ENCODE peak calls at places on chromosomes 12 and 14, in six cellular contexts. Q is fibroblast of lung, D is SK-N-SH, F is neural progenitor cell, J is IMR-90, H is MM.1S. Z is an unnamed sample.

GRCh38 chr12:80186727-80187217 is 87.4 kb downstream of the OTOGL start:
- DNase-seq in F (peak), J (peak), D (peak), H (peak), Q (peak), Z (peak)

GRCh38 chr14:92400579-92401444 is 77.8 kb downstream of the SLC24A4 start:
- DNase-seq in F (no peak), Q (peak), H (no peak), J (peak), D (no peak), Z (no peak)

GRCh38 chr12:123119808-123120207 is 31.1 kb downstream of the PITPNM2 start:
- DNase-seq in H (peak), J (no peak), F (no peak), Q (no peak), D (no peak), Z (no peak)

GRCh38 chr12:11763760-11764520 is 114.5 kb downstream of the ETV6 start:
- DNase-seq in J (peak), H (no peak), Q (peak), D (no peak), F (no peak), Z (no peak)

GRCh38 chr12:117674313-117674712 is 294.5 kb downstream of the KSR2 start:
- DNase-seq in H (no peak), J (no peak), Q (no peak), F (no peak), D (no peak), Z (no peak)

GRCh38 chr14:101731187-101732080 is 30.1 kb upstream of the PPP2R5C start:
- DNase-seq in J (peak), Q (peak), F (no peak), H (peak), D (no peak), Z (peak)

GRCh38 chr12:18250313-18250916 is 10.9 kb upstream of the PIK3C2G start:
- DNase-seq in F (peak), H (peak), J (peak), D (peak), Q (peak), Z (peak)

GRCh38 chr12:39300799-39301198 is 142.1 kb downstream of the KIF21A start:
- DNase-seq in D (no peak), F (no peak), J (no peak), Q (peak), H (no peak), Z (no peak)

GRCh38 chr12:123529636-123530035 is 3.9 kb downstream of the RILPL1 start:
- DNase-seq in F (no peak), D (no peak), H (no peak), J (no peak), Q (no peak), Z (no peak)

DNA sequence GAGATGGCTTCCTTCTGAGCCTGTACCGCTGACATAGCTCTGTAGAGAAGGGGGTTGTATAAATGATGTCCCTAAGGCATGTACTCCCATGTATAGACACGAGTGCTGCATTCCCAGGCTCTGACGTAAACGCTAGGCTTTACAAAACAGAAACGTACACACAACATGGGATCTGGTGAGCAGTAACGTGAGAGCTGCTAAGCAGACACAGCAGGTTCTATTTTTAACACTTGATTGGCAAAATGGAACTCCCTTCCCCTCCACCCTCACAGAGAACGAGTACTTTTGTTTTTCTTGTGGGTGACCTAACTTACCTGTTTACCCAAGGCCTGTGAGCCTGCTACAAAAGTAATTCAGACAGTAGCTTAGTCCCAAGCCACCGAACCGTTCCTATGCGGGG is 36.0 kb downstream of the ACADS start:
- DNase-seq in H (no peak), D (no peak), J (peak), F (no peak), Q (peak), Z (peak)
- H3K9ac ChIP-seq in H (no peak), D (no peak), J (no peak), F (peak), Q (no peak), Z (peak)

GRCh38 chr12:111340231-111340630 is 28.7 kb downstream of the PHETA1 start:
- DNase-seq in Q (no peak), H (no peak), F (no peak), D (no peak), J (no peak), Z (no peak)

GRCh38 chr12:111342376-111342775 is 26.5 kb downstream of the PHETA1 start:
- DNase-seq in Q (no peak), D (no peak), H (no peak), J (no peak), F (no peak), Z (no peak)

GRCh38 chr12:111343181-111343580 is 25.7 kb downstream of the PHETA1 start:
- DNase-seq in Q (no peak), D (no peak), J (no peak), H (no peak), F (no peak), Z (no peak)

GRCh38 chr12:111339306-111339938 is 29.5 kb downstream of the PHETA1 start:
- DNase-seq in D (no peak), H (no peak), J (no peak), Q (no peak), F (no peak), Z (no peak)

DNA sequence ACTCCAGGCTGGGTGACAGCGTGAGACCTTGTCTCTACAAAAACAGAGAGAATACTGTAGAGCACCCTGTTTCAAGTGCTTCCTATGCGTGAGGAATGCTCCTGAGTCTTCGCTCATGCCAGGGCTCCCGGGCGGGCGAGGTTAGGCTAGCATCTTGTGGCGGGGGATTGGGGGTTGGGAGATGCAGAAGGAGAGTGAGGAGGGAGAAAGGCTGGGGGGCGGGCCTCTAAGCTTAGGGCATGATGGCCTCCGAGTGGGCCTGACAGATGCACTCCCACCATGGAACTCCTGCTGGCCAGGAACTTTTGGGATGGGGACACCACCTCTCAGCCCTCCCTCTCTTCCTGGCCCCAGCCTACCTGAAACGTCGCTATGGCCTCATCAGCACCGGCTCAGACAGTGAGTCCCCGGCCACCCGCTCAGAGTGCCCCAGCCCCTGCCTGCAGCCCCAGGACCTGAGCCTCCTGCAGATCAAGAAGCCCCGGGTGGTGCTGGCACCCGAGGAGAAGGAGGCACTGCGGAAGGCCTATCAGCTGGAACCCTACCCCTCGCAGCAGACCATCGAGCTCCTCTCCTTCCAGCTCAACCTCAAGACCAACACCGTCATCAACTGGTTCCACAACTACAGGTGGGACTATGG is 27.3 kb downstream of the PHETA1 start:
- DNase-seq in J (no peak), Q (no peak), D (no peak), F (no peak), H (no peak), Z (no peak)
- H3K9ac ChIP-seq in J (no peak), Q (no peak), D (no peak), F (no peak), H (no peak), Z (no peak)

DNA sequence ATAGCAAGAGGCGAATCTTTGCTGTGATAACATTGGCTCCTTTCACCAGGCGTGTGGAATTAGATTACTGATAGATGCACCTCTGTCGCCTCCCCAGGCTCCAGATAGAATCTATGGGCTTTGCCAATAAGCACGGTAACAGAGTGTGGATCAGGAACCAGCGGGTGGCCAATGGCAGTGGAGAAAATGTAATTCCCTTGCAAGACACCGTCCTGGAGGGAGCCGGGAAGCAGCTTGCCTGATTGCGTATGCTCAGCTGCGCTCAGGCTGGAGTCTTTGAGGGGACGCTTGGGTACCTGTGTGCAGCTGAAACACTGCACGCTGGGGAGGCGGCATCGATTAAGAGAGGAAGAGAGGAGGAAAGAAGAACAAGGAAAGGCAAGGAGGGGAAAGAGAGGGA is 56.6 kb downstream of the TMEM132C start:
- DNase-seq in J (no peak), F (peak), H (no peak), Q (no peak), D (no peak), Z (no peak)
- H3K9ac ChIP-seq in J (no peak), F (no peak), H (no peak), Q (no peak), D (no peak), Z (no peak)

DNA sequence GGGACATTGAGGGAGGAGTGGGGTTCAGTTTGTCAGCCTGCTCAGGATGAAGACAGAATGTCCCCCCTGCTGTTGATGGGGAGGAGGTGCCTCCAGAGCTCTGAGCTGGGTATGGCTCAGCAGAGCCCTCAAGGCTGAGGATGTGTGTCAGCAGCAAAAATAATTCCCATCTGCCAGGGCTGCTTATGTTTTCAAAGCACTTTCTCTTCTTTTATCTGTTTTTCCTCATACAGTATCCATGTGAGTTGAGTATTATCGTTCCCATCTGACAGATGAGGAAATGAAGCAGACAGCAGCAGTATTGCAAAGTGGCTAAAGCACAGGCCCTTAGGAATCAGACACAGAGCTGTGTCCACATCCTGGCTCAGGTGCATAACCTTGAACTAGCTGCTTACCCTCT is 94.1 kb downstream of the SLC8A3 start:
- DNase-seq in H (no peak), D (peak), F (no peak), Q (no peak), J (no peak), Z (no peak)
- H3K9ac ChIP-seq in H (no peak), D (no peak), F (no peak), Q (no peak), J (no peak), Z (no peak)

GRCh38 chr12:49325606-49326005 is 2.6 kb downstream of the TROAP start:
- DNase-seq in Q (no peak), H (no peak), D (no peak), J (no peak), F (no peak), Z (no peak)

GRCh38 chr12:49322708-49323523 is at the start of gene TROAP:
- DNase-seq in Q (peak), H (peak), J (peak), D (peak), F (peak), Z (peak)

GRCh38 chr12:49323524-49324097 is 556 bp downstream of the TROAP start:
- DNase-seq in J (no peak), H (no peak), Q (no peak), F (no peak), D (no peak), Z (no peak)

GRCh38 chr12:49327368-49327767 is 4.3 kb downstream of the TROAP start:
- DNase-seq in F (no peak), J (no peak), Q (no peak), D (no peak), H (no peak), Z (no peak)

DNA sequence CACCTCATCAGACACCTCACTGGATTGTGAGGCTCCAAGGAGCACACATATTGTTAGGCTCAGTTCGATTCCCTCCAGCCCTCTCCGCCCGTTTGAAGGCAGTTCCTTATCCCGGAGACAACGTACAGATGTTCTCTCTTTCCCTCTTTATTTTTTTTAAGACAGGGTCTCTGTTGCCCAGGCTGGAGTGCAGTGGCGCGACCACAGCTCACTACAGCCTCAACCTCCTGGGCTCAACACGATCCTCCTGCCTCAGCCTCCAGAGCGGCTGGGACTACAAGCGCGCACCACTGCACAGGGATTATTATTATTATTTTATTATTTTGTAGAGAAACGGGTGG is 718 bp upstream of the TROAP start:
- DNase-seq in Q (no peak), J (no peak), H (no peak), D (no peak), F (no peak), Z (no peak)
- H3K9ac ChIP-seq in Q (peak), J (peak), H (peak), D (peak), F (peak), Z (peak)

GRCh38 chr14:44912041-44912869 is 49.5 kb downstream of the KLHL28 start:
- DNase-seq in D (peak), Q (no peak), H (no peak), J (no peak), F (no peak), Z (no peak)

GRCh38 chr14:44910826-44911225 is 50.9 kb downstream of the KLHL28 start:
- DNase-seq in D (no peak), J (no peak), F (no peak), H (no peak), Q (no peak), Z (no peak)

GRCh38 chr14:44914849-44915248 is 46.9 kb downstream of the KLHL28 start:
- DNase-seq in Q (peak), D (no peak), H (no peak), J (peak), F (peak), Z (no peak)
- H3K9ac ChIP-seq in Q (no peak), D (no peak), H (no peak), J (no peak), F (no peak), Z (no peak)

DNA sequence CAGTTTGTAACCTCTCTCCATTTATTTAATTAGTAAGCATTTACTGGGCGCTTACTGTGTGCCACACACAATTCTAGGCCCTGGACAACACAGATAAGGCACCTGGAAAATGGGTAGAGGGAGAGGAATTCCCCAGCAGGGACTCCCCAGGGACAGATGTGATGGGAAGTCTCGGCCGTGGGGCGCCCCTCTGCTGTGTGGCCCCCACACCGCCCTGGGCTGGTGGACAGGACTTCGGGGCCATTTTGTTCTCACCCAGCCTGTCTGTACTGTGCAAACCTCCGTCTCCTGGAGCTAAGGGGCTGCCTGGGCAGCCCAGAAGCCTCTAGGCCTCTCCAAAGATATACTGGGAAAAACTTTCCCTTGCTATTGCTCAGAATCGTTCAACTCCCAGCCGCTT is 64.3 kb upstream of the NCOR2 start:
- DNase-seq in F (no peak), H (no peak), J (no peak), D (no peak), Q (no peak), Z (no peak)
- H3K9ac ChIP-seq in F (no peak), H (no peak), J (no peak), D (no peak), Q (no peak), Z (no peak)

Z was measured in mammary epithelial cell.